ENCODE peak calls at places on chromosomes 2 and 18, in ten cellular contexts. One of them, this sample, is unnamed.

GRCh38 chr18:54150226-54150625 is 74.2 kb downstream of the MBD2 start:
- DNase-seq in LoVo: no peak
- DNase-seq in AG04450: no peak
- DNase-seq in H7: peak
- DNase-seq in A673: no peak
- DNase-seq in activated gamma-delta T cell treated with Interleukin-2 at 50 U/mL for 16 hours: no peak
- DNase-seq in T follicular helper cell: no peak
- DNase-seq in Jurkat, Clone E6-1: no peak
- DNase-seq in stimulated activated CD8-positive, alpha-beta memory T cell treated with anti-CD3 and anti-CD28 coated beads, Interleukin-4, amount 100 ng/mL, for 1 hour: no peak
- DNase-seq in posterior vena cava: no peak
- DNase-seq in this sample: no peak

GRCh38 chr2:240412211-240412830 is 23.1 kb upstream of the GPC1 start:
- DNase-seq in LoVo: no peak
- DNase-seq in AG04450: no peak
- DNase-seq in H7: peak
- DNase-seq in A673: peak
- DNase-seq in activated gamma-delta T cell treated with Interleukin-2 at 50 U/mL for 16 hours: no peak
- DNase-seq in T follicular helper cell: no peak
- DNase-seq in Jurkat, Clone E6-1: no peak
- DNase-seq in stimulated activated CD8-positive, alpha-beta memory T cell treated with anti-CD3 and anti-CD28 coated beads, Interleukin-4, amount 100 ng/mL, for 1 hour: no peak
- DNase-seq in posterior vena cava: peak
- DNase-seq in this sample: peak

GRCh38 chr2:3725458-3726250 is 22.3 kb downstream of the DCDC2C start:
- DNase-seq in LoVo: no peak
- DNase-seq in AG04450: no peak
- DNase-seq in H7: no peak
- DNase-seq in A673: no peak
- DNase-seq in activated gamma-delta T cell treated with Interleukin-2 at 50 U/mL for 16 hours: no peak
- DNase-seq in T follicular helper cell: no peak
- DNase-seq in Jurkat, Clone E6-1: no peak
- DNase-seq in stimulated activated CD8-positive, alpha-beta memory T cell treated with anti-CD3 and anti-CD28 coated beads, Interleukin-4, amount 100 ng/mL, for 1 hour: no peak
- DNase-seq in posterior vena cava: no peak
- DNase-seq in this sample: no peak

GRCh38 chr2:241559489-241560180 is 1.1 kb downstream of the BOK start:
- DNase-seq in LoVo: peak
- DNase-seq in AG04450: no peak
- DNase-seq in H7: peak
- DNase-seq in A673: no peak
- DNase-seq in activated gamma-delta T cell treated with Interleukin-2 at 50 U/mL for 16 hours: no peak
- DNase-seq in T follicular helper cell: no peak
- DNase-seq in Jurkat, Clone E6-1: no peak
- DNase-seq in stimulated activated CD8-positive, alpha-beta memory T cell treated with anti-CD3 and anti-CD28 coated beads, Interleukin-4, amount 100 ng/mL, for 1 hour: no peak
- DNase-seq in posterior vena cava: no peak
- DNase-seq in this sample: peak

GRCh38 chr2:129636692-129637091 is 342.8 kb upstream of the RAB6C start:
- DNase-seq in LoVo: no peak
- DNase-seq in AG04450: no peak
- DNase-seq in H7: no peak
- DNase-seq in A673: no peak
- DNase-seq in activated gamma-delta T cell treated with Interleukin-2 at 50 U/mL for 16 hours: no peak
- DNase-seq in T follicular helper cell: no peak
- DNase-seq in Jurkat, Clone E6-1: no peak
- DNase-seq in stimulated activated CD8-positive, alpha-beta memory T cell treated with anti-CD3 and anti-CD28 coated beads, Interleukin-4, amount 100 ng/mL, for 1 hour: no peak
- DNase-seq in posterior vena cava: no peak
- DNase-seq in this sample: no peak

GRCh38 chr2:164669291-164669690 is 48.0 kb upstream of the GRB14 start:
- DNase-seq in LoVo: no peak
- DNase-seq in AG04450: no peak
- DNase-seq in H7: no peak
- DNase-seq in A673: no peak
- DNase-seq in activated gamma-delta T cell treated with Interleukin-2 at 50 U/mL for 16 hours: no peak
- DNase-seq in T follicular helper cell: no peak
- DNase-seq in Jurkat, Clone E6-1: no peak
- DNase-seq in stimulated activated CD8-positive, alpha-beta memory T cell treated with anti-CD3 and anti-CD28 coated beads, Interleukin-4, amount 100 ng/mL, for 1 hour: no peak
- DNase-seq in posterior vena cava: no peak
- DNase-seq in this sample: no peak

GRCh38 chr2:36780231-36780808 is 83.8 kb downstream of the VIT start:
- DNase-seq in LoVo: peak
- DNase-seq in AG04450: peak
- DNase-seq in H7: peak
- DNase-seq in A673: peak
- DNase-seq in activated gamma-delta T cell treated with Interleukin-2 at 50 U/mL for 16 hours: no peak
- DNase-seq in T follicular helper cell: no peak
- DNase-seq in Jurkat, Clone E6-1: peak
- DNase-seq in stimulated activated CD8-positive, alpha-beta memory T cell treated with anti-CD3 and anti-CD28 coated beads, Interleukin-4, amount 100 ng/mL, for 1 hour: no peak
- DNase-seq in posterior vena cava: no peak
- DNase-seq in this sample: no peak

GRCh38 chr2:177887722-177888121 is 184.9 kb downstream of the PDE11A start:
- DNase-seq in LoVo: no peak
- DNase-seq in AG04450: no peak
- DNase-seq in H7: no peak
- DNase-seq in A673: no peak
- DNase-seq in activated gamma-delta T cell treated with Interleukin-2 at 50 U/mL for 16 hours: no peak
- DNase-seq in T follicular helper cell: no peak
- DNase-seq in Jurkat, Clone E6-1: no peak
- DNase-seq in stimulated activated CD8-positive, alpha-beta memory T cell treated with anti-CD3 and anti-CD28 coated beads, Interleukin-4, amount 100 ng/mL, for 1 hour: no peak
- DNase-seq in posterior vena cava: no peak
- DNase-seq in this sample: no peak

GRCh38 chr2:190666895-190667294 is 18.0 kb downstream of the NAB1 start:
- DNase-seq in LoVo: no peak
- DNase-seq in AG04450: no peak
- DNase-seq in H7: no peak
- DNase-seq in A673: no peak
- DNase-seq in activated gamma-delta T cell treated with Interleukin-2 at 50 U/mL for 16 hours: no peak
- DNase-seq in T follicular helper cell: no peak
- DNase-seq in Jurkat, Clone E6-1: no peak
- DNase-seq in stimulated activated CD8-positive, alpha-beta memory T cell treated with anti-CD3 and anti-CD28 coated beads, Interleukin-4, amount 100 ng/mL, for 1 hour: no peak
- DNase-seq in posterior vena cava: no peak
- DNase-seq in this sample: no peak

GRCh38 chr2:226520723-226521122 is 278.9 kb downstream of the IRS1 start:
- DNase-seq in LoVo: no peak
- DNase-seq in AG04450: no peak
- DNase-seq in H7: no peak
- DNase-seq in A673: no peak
- DNase-seq in activated gamma-delta T cell treated with Interleukin-2 at 50 U/mL for 16 hours: no peak
- DNase-seq in T follicular helper cell: no peak
- DNase-seq in Jurkat, Clone E6-1: no peak
- DNase-seq in stimulated activated CD8-positive, alpha-beta memory T cell treated with anti-CD3 and anti-CD28 coated beads, Interleukin-4, amount 100 ng/mL, for 1 hour: no peak
- DNase-seq in posterior vena cava: no peak
- DNase-seq in this sample: no peak